ENCODE peak calls at places on chromosomes 13 and 19, in seven cellular contexts. R is H1, Q is HCT116, V is K562, D is T47D, O is HepG2, E is GM12878. J is an unnamed sample.

GRCh38 chr19:39265321-39265916 is 2.8 kb upstream of the IFNL2 start:
- DNase-seq in R (no peak), Q (no peak), V (no peak), D (no peak), O (no peak), E (no peak), J (no peak)

GRCh38 chr13:25901460-25902376 is 150.1 kb downstream of the SHISA2 start:
- DNase-seq in R (no peak), Q (no peak), V (no peak), D (no peak), O (peak; percentile 33), E (peak; percentile 75), J (peak; percentile 51)

GRCh38 chr13:80048030-80048429 is 292.9 kb downstream of the SPRY2 start:
- DNase-seq in R (no peak), Q (no peak), V (no peak), D (no peak), O (no peak), E (no peak), J (no peak)

GRCh38 chr19:17829855-17830566 is 8.7 kb upstream of the INSL3 start:
- DNase-seq in R (peak; percentile 89), Q (peak; percentile 72), V (peak; percentile 50), D (peak; percentile 77), O (no peak), E (no peak), J (peak; percentile 96)

GRCh38 chr13:89865331-89865833 is 1482.1 kb upstream of the MIR17HG start:
- DNase-seq in R (no peak), Q (no peak), V (no peak), D (no peak), O (no peak), E (no peak), J (no peak)

GRCh38 chr19:16001481-16002312 is 52.9 kb downstream of the OR10H4 start:
- DNase-seq in R (no peak), Q (no peak), V (no peak), D (no peak), O (peak; percentile 33), E (peak; percentile 55), J (no peak)

GRCh38 chr13:112062619-112063308 is 4.2 kb upstream of the SOX1 start:
- DNase-seq in R (no peak), Q (no peak), V (no peak), D (no peak), O (no peak), E (no peak), J (peak; percentile 76)

GRCh38 chr19:44889830-44890365 is 1.2 kb upstream of the TOMM40 start:
- DNase-seq in R (no peak), Q (no peak), V (no peak), D (no peak), O (peak; percentile 42), E (no peak), J (no peak)

GRCh38 chr19:6057651-6058365 is 52.5 kb downstream of the RFX2 start:
- DNase-seq in R (no peak), Q (no peak), V (no peak), D (no peak), O (no peak), E (no peak), J (no peak)

GRCh38 chr19:6056282-6056741 is 54.0 kb downstream of the RFX2 start:
- DNase-seq in R (no peak), Q (no peak), V (no peak), D (no peak), O (peak; percentile 56), E (no peak), J (no peak)

GRCh38 chr19:6055013-6055795 is 55.1 kb downstream of the RFX2 start:
- DNase-seq in R (no peak), Q (no peak), V (no peak), D (no peak), O (no peak), E (no peak), J (no peak)

GRCh38 chr19:6058411-6059201 is 51.7 kb downstream of the RFX2 start:
- DNase-seq in R (no peak), Q (no peak), V (no peak), D (no peak), O (no peak), E (no peak), J (no peak)

DNA sequence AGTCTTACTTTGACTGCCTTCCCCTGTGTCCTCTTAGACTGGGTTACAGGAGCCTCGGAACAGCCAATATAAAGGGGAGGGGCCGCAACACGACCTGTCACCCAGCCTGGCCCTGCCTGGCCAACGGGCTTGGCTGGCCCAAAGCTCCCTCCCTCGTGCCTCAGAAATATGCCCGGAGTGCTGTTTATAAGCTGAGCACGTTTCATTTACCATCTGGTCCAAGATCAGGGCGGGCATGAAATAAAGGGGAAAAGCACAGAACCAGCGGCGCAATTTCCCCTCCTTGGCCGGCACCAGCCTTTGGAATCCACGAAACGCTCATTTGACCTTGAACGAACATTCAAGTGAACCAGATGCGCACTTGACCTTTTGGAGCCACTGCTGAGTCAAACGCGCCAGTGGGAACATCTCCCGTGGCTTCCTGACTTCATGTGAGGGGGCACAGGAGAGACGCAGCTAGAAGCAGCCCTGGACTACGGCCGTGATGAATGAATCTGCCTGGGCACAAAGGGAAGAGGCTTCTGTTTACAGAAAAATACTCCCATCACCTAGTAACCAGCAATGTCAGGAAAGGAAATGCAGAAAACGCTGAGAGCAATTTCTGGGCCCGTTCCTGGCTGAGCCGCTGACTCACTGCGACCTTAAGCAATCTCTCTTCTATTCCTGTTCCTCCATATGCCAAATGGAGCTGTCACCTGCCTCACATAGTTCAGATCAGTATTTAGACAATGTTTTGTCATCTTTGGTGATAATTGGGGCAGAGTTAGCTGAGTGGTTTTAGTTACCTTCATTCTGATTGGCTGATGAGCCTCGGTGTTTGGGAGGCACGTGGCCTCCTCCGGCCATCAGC is 53.3 kb downstream of the RFX2 start:
- DNase-seq in R (no peak), Q (no peak), V (peak; percentile 50), D (no peak), O (peak; percentile 77), E (no peak), J (no peak)
- TF ChIP-seq JUND in R (no peak), Q (no peak), V (peak; percentile 38), D (no peak), O (no peak), E (no peak), J (peak; percentile 53)

GRCh38 chr13:95128045-95128643 is 173.1 kb downstream of the ABCC4 start:
- DNase-seq in R (no peak), Q (no peak), V (no peak), D (no peak), O (peak; percentile 12), E (no peak), J (no peak)

GRCh38 chr13:95136638-95137037 is 164.6 kb downstream of the ABCC4 start:
- DNase-seq in R (no peak), Q (no peak), V (no peak), D (no peak), O (no peak), E (no peak), J (no peak)

GRCh38 chr13:95137096-95137495 is 164.2 kb downstream of the ABCC4 start:
- DNase-seq in R (no peak), Q (no peak), V (no peak), D (no peak), O (no peak), E (no peak), J (peak; percentile 11)

GRCh38 chr13:95129004-95129403 is 172.2 kb downstream of the ABCC4 start:
- DNase-seq in R (no peak), Q (no peak), V (no peak), D (no peak), O (no peak), E (no peak), J (no peak)

DNA sequence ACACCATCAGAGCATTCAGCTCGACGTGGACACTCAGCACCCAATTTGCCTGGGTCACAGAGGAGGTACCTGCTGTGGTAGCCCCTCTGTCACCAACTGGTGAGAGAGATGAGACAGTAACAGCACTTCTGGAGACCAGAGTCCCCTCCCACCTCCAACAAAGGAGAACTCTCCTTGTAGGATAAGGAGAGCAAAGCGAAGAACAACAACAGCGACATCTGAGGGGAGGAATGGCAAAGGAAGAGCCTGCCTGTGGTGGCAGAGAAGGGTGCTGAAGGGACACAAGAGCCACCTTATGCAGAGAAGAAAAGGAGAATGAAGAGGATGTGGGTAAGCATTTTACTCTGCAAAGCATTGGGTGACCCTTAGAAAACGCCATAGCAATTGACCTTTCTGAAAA is 167.8 kb downstream of the ABCC4 start:
- DNase-seq in R (no peak), Q (no peak), V (no peak), D (no peak), O (no peak), E (no peak), J (no peak)
- TF ChIP-seq JUND in R (no peak), Q (no peak), V (no peak), D (no peak), O (no peak), E (no peak), J (no peak)

GRCh38 chr19:31350033-31350692 is 927 bp upstream of the TSHZ3 start:
- DNase-seq in R (no peak), Q (no peak), V (no peak), D (no peak), O (no peak), E (no peak), J (peak; percentile 81)

GRCh38 chr19:31350693-31351211 is 1.5 kb upstream of the TSHZ3 start:
- DNase-seq in R (no peak), Q (no peak), V (peak; percentile 54), D (peak; percentile 37), O (no peak), E (no peak), J (peak; percentile 87)

GRCh38 chr19:31348416-31349159 is 648 bp downstream of the TSHZ3 start:
- DNase-seq in R (no peak), Q (no peak), V (no peak), D (no peak), O (no peak), E (no peak), J (peak; percentile 56)

GRCh38 chr19:31347828-31348314 is 1.4 kb downstream of the TSHZ3 start:
- DNase-seq in R (no peak), Q (no peak), V (no peak), D (no peak), O (no peak), E (no peak), J (no peak)

DNA sequence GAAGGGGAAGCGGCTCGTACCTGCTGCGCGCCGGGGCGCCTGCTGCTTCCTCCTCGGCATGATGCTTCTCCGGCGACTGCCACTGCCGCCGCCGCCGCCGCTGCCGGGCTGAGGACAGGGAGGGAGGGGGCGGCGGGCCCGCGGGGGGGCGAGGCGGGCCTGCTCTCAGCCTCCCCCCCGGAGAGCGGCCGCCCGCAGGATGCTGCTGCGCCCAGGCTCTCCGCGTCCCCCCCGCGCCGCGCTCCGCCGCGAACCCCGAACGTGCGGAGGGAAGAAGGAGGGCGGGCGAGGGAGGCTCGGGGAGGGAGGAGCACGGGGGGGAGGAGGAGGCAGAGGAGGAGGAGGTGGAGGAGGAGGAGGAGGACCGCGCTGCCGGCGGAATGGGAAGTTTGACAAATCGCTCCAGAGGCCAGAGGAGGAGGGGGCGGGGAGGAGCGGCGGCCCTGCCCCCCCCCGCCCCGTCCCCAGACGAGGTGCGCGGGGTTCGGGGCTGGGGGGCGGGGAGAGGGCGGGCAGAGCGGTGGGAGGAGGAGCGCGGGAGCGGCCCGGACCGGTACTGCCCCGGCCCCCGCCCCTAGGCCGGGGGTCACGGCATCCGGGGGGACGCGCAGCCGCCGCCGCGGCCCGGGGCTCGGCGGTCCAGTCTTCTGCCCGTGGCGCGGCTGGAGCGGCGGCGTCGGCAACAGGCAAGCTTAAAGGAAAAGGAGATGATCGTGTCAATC is at the start of gene TSHZ3:
- DNase-seq in R (no peak), Q (no peak), V (peak; percentile 24), D (no peak), O (no peak), E (no peak), J (peak; percentile 89)
- TF ChIP-seq JUND in R (no peak), Q (no peak), V (no peak), D (no peak), O (no peak), E (no peak), J (no peak)

DNA sequence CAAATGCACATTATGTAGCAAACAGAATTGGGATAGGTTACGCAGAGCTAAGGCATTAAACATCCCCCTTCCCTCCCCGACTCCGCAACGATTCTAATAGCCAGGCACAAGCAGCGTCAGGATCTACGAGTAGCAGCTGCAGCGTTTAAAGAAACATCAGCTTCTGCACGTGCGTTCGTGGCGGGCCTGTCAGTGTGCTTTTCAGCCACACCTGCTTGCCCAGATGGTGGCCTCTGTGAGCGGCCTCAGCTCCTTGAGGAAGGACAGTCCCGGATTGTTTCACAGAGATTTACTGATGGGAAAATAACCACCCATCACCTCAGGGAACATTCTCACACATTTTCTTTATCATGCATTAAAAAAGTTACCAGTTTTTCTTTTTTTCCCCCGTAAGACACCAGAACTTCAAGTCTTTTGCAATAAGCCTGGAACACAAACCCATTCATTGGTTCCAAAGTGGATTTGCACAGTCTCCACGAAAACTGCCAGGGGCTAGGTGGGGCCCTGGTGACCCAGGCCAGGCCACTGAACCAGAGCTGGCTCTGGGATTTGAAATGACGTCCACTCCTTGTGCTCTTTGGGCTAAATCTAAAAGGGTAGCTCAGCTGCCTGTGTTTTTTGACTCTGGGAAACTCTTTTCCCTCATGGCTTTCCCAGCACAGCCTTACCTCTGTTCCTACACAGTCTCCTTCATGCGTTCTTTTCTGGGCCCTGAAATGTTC is 325.5 kb downstream of the KCNRG start:
- DNase-seq in R (no peak), Q (no peak), V (no peak), D (no peak), O (no peak), E (no peak), J (no peak)
- TF ChIP-seq JUND in R (no peak), Q (no peak), V (no peak), D (no peak), O (no peak), E (no peak), J (no peak)